ENCODE peak calls at places on chromosome 11, in five cellular contexts. J, C, M, O and W are unnamed samples.
A peak's percentile ranks its signal among the peaks of the same experiment; 100 is the strongest.

GRCh38 chr11:120579601-120580000 is 68.1 kb downstream of the GRIK4 start:
- DNase-seq in J (no peak), C (no peak), O (no peak), M (no peak), W (no peak)

GRCh38 chr11:125082611-125083311 is 19.7 kb downstream of the SLC37A2 start:
- DNase-seq in O (no peak), M (no peak), C (peak; percentile 50), J (peak; percentile 88), W (peak; percentile 13)

GRCh38 chr11:3203221-3204043 is 15.2 kb downstream of the MRGPRG start:
- DNase-seq in J (no peak), C (no peak), M (no peak), O (no peak), W (peak; percentile 73)

GRCh38 chr11:64146036-64146943 is 19.6 kb downstream of the MACROD1 start:
- DNase-seq in O (no peak), J (peak; percentile 37), C (peak; percentile 54), M (peak; percentile 83), W (peak; percentile 87)

GRCh38 chr11:35484435-35484834 is 41.0 kb downstream of the PAMR1 start:
- DNase-seq in C (no peak), M (no peak), J (peak; percentile 85), O (no peak), W (no peak)

GRCh38 chr11:134150195-134150903 is 73.4 kb downstream of the NCAPD3 start:
- DNase-seq in J (no peak), O (no peak), M (no peak), C (no peak), W (no peak)

GRCh38 chr11:65279713-65280459 is 18.1 kb downstream of the POLA2 start:
- DNase-seq in O (peak; percentile 46), J (peak; percentile 99), M (no peak), C (peak; percentile 24), W (no peak)

GRCh38 chr11:132228756-132229325 is 858.4 kb downstream of the NTM start:
- DNase-seq in C (no peak), M (no peak), J (peak; percentile 43), O (no peak), W (no peak)

GRCh38 chr11:131815631-131816030 is 445.2 kb downstream of the NTM start:
- DNase-seq in O (no peak), J (no peak), C (no peak), M (no peak), W (no peak)

DNA sequence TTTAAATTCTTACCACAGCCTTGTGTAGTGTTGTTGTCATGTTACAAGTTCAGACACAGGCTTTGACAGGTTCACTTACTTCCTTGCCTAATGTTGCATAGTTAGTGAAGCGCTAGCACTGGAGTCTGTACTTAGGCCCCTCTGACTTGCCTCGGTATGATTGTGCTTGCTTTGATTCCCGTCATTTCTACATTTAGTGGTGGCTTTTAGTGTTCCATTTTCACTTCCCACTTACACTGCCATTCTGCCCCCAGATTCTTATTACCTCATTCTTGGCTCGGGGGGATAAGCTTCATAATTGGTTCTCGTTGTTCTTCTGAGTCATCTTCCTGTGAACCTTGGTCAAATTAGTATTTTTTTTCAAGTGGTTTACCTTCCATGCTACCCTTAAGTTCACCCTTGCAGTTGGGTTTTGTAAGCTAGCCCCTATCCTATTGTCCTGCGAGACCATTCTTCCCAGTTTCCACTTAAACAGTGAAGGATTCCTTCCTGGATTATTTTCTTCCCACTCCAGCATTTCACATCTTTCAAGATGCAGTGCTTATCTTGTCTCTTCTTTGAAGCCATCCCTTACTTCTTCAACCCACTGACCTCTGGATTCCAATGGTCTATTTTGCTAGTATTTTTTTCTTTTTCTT is 68.7 kb downstream of the DDX10 start:
- DNase-seq in J (peak; percentile 62), M (peak; percentile 15), C (no peak), O (peak; percentile 93), W (no peak)
- TF ChIP-seq MXI1 in J (no peak), M (no peak), C (no peak), O (no peak), W (no peak)

DNA sequence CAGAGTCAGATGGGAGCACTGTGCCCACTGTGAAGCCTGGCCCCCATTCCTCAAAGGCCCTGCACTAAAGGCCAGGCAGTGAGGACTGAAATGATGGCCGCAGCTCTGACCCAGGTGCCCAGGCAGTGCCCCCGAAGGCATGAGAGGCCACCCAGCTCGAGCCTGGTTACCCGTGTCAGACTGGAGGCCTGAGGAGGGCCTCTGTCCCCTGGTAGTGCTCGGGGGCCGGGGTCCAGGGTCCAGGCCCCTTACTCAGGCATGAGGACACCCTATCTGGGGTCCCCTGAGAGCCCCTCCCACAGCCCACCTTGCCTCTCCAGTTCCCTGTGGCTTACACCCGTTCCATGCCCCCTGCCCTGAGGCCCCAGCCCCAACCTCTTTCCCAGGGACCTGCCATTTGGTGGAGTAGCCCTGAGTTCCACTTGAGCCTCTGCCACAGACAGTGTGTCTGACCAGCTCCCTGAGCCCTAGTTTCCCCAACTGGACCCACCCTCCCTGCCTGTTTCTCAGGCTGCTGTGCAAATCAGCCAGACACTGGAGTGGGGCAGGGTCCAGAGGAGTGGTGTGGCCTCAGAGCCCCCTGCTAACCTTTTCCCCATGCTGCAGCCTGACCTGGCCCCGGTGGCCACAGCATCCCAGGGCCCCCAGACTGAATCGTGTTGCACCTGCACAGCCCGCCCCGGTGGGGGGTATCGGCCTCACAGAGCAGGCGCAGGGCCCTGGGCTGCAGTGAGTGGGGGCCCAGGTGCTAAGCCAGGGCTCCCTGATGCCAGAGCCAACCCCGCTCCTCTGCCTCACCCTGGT is 10.8 kb upstream of the ANKRD13D start:
- DNase-seq in O (no peak), M (no peak), C (no peak), J (no peak), W (no peak)
- H3K4me2 ChIP-seq in O (peak overlapping the region; percentile 84), M (peak overlapping the region; percentile 82), C (no peak overlapping the region), J (no peak overlapping the region), W (no peak overlapping the region)

GRCh38 chr11:33040127-33040861 is 922 bp downstream of the TCP11L1 start:
- DNase-seq in J (peak; percentile 44), C (no peak), M (peak; percentile 18), O (no peak), W (peak; percentile 43)
- TF ChIP-seq MXI1 in J (no peak), C (no peak), M (no peak), O (no peak), W (no peak)

GRCh38 chr11:76685841-76686240 is 15.3 kb upstream of the LRRC32 start:
- DNase-seq in J (no peak), C (no peak), M (no peak), O (no peak), W (no peak)
- H3K4me2 ChIP-seq in J (no peak overlapping the region), C (no peak overlapping the region), M (no peak overlapping the region), O (no peak overlapping the region), W (no peak overlapping the region)

DNA sequence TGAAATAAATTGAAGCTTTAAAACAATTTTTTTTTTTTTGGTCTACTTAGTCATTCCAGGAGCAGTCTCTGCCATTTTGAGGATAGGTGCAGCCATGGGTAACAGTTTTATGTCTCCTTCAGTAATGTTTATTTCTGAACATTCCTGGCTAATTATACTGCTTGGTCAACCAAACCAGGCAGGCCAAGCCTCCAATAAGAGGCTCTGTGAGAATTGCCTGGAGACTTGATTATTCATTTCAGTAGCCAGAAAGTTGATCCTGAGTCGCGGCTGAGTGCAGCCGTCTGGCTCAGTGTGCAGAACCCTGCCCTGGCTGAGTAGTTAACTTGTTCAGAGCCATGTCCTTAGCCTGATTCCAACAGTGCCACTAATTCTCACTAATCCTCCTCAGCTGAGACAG is 364.0 kb upstream of the FAT3 start:
- DNase-seq in J (no peak), M (no peak), C (no peak), O (no peak), W (no peak)
- TF ChIP-seq MXI1 in J (no peak), M (no peak), C (no peak), O (no peak), W (no peak)